ENCODE peak calls at places on chromosomes 11 and 22, in six cellular contexts. Y is GM12865, J is A673, V is Peyer's patch, R is ascending aorta, S is uterus. L is an unnamed sample.

GRCh38 chr11:131544591-131544990 is 174.2 kb downstream of the NTM start:
- DNase-seq in J (no peak), Y (no peak), V (no peak), R (no peak), S (no peak), L (no peak)

GRCh38 chr11:82009133-82009532 is 724.5 kb downstream of the FAM181B start:
- DNase-seq in R (no peak), S (no peak), Y (no peak), V (no peak), J (no peak), L (no peak)

GRCh38 chr11:124611016-124611571 is at the start of gene PANX3:
- DNase-seq in J (no peak), S (no peak), V (no peak), R (no peak), Y (no peak), L (no peak)

GRCh38 chr22:34914871-34915270 is 151.1 kb upstream of the ISX start:
- DNase-seq in V (no peak), Y (no peak), R (no peak), J (no peak), S (no peak), L (no peak)

GRCh38 chr11:35064114-35064800 is 74.7 kb upstream of the CD44 start:
- DNase-seq in R (no peak), S (no peak), V (no peak), Y (no peak), J (peak), L (no peak)

GRCh38 chr11:120149246-120149645 is 11.3 kb upstream of the TRIM29 start:
- DNase-seq in R (no peak), J (no peak), S (no peak), Y (no peak), V (no peak), L (no peak)

GRCh38 chr11:13328276-13328675 is 50.7 kb downstream of the BMAL1 start:
- DNase-seq in S (no peak), R (no peak), Y (no peak), J (no peak), V (no peak), L (no peak)

GRCh38 chr11:109275931-109276330 is 146.1 kb upstream of the C11orf87 start:
- DNase-seq in Y (no peak), R (no peak), V (no peak), S (no peak), J (no peak), L (no peak)

GRCh38 chr11:35487532-35488078 is 37.8 kb downstream of the PAMR1 start:
- DNase-seq in Y (no peak), S (peak), R (no peak), J (peak), V (no peak), L (peak)

GRCh38 chr22:47107431-47107830 is 345.0 kb downstream of the TBC1D22A start:
- DNase-seq in R (no peak), J (no peak), V (no peak), S (no peak), Y (no peak), L (peak)

GRCh38 chr11:29300441-29300840 is 716.4 kb downstream of the KCNA4 start:
- DNase-seq in Y (no peak), S (no peak), R (no peak), J (no peak), V (no peak), L (no peak)

GRCh38 chr11:59158206-59159068 is 13.5 kb upstream of the DTX4 start:
- DNase-seq in R (no peak), Y (peak), V (peak), S (peak), J (peak), L (no peak)

GRCh38 chr11:70203749-70204465 is 811 bp downstream of the FADD start:
- DNase-seq in S (peak), J (peak), R (peak), V (peak), Y (peak), L (peak)

GRCh38 chr11:88246680-88247079 is 71.4 kb upstream of the RAB38 start:
- DNase-seq in S (no peak), J (no peak), Y (no peak), R (no peak), V (no peak), L (peak)

GRCh38 chr11:95831198-95831883 is 41.0 kb downstream of the CEP57 start:
- DNase-seq in J (peak), S (no peak), R (no peak), V (no peak), Y (no peak), L (peak)

GRCh38 chr11:117930668-117931330 is 1.6 kb upstream of the TMPRSS13 start:
- DNase-seq in S (no peak), J (no peak), V (no peak), Y (peak), R (peak), L (no peak)

GRCh38 chr11:33682019-33682418 is 18.6 kb downstream of the C11orf91 start:
- DNase-seq in J (no peak), S (no peak), Y (no peak), R (no peak), V (no peak), L (no peak)

GRCh38 chr11:9385288-9385902 is 943 bp downstream of the IPO7 start:
- DNase-seq in V (peak), J (no peak), R (no peak), S (no peak), Y (peak), L (no peak)

GRCh38 chr22:21642584-21643448 is 714 bp downstream of the SDF2L1 start:
- DNase-seq in Y (peak), R (no peak), V (peak), J (peak), S (no peak), L (no peak)

GRCh38 chr11:71240865-71241691 is 11.3 kb downstream of the SHANK2 start:
- DNase-seq in R (peak), Y (peak), V (no peak), S (no peak), J (peak), L (peak)

GRCh38 chr11:94183886-94184264 is 55.2 kb downstream of the PANX1 start:
- DNase-seq in S (peak), V (peak), Y (peak), J (peak), R (peak), L (peak)

GRCh38 chr11:60948251-60948650 is 3.7 kb downstream of the SLC15A3 start:
- DNase-seq in R (no peak), J (no peak), Y (no peak), V (no peak), S (no peak), L (no peak)

GRCh38 chr22:29626497-29627195 is 23.2 kb downstream of the NF2 start:
- DNase-seq in V (no peak), J (no peak), R (no peak), S (no peak), Y (no peak), L (no peak)

GRCh38 chr11:107563702-107564101 is 1.8 kb downstream of the ALKBH8 start:
- DNase-seq in J (peak), S (peak), V (peak), R (no peak), Y (peak), L (no peak)

GRCh38 chr11:29272019-29272654 is 744.7 kb downstream of the KCNA4 start:
- DNase-seq in J (peak), R (no peak), Y (no peak), V (no peak), S (no peak), L (no peak)

GRCh38 chr11:118868659-118869058 is 15.0 kb upstream of the CXCR5 start:
- DNase-seq in R (no peak), V (no peak), J (no peak), S (no peak), Y (no peak), L (no peak)

GRCh38 chr11:62169448-62169847 is 20.6 kb upstream of the SCGB1D1 start:
- DNase-seq in J (no peak), V (no peak), R (no peak), Y (no peak), S (no peak), L (no peak)

GRCh38 chr11:60974726-60975125 is 3.2 kb downstream of the CD6 start:
- DNase-seq in S (no peak), V (no peak), Y (no peak), J (no peak), R (no peak), L (no peak)

GRCh38 chr11:104043678-104044239 is 7.3 kb downstream of the DDI1 start:
- DNase-seq in Y (no peak), S (no peak), V (no peak), R (no peak), J (no peak), L (no peak)

GRCh38 chr11:70400643-70401042 is 2.3 kb downstream of the CTTN start:
- DNase-seq in V (no peak), J (no peak), S (no peak), Y (no peak), R (no peak), L (no peak)

GRCh38 chr22:49517721-49518120 is 310.0 kb downstream of the BRD1 start:
- DNase-seq in R (peak), S (no peak), J (no peak), Y (no peak), V (no peak), L (no peak)

GRCh38 chr11:113730887-113731726 is 25.0 kb upstream of the TMPRSS5 start:
- DNase-seq in S (no peak), R (peak), V (no peak), J (peak), Y (peak), L (peak)

GRCh38 chr22:45343143-45343542 is 33.4 kb downstream of the FAM118A start:
- DNase-seq in V (no peak), S (no peak), R (no peak), J (no peak), Y (no peak), L (no peak)

GRCh38 chr22:45340323-45340722 is 30.6 kb downstream of the FAM118A start:
- DNase-seq in Y (no peak), J (no peak), V (no peak), S (no peak), R (no peak), L (no peak)

GRCh38 chr22:45338795-45339194 is 29.1 kb downstream of the FAM118A start:
- DNase-seq in J (no peak), R (no peak), S (no peak), Y (no peak), V (no peak), L (no peak)

GRCh38 chr22:45341503-45341902 is 31.8 kb downstream of the FAM118A start:
- DNase-seq in J (no peak), V (peak), S (no peak), R (no peak), Y (peak), L (no peak)

DNA sequence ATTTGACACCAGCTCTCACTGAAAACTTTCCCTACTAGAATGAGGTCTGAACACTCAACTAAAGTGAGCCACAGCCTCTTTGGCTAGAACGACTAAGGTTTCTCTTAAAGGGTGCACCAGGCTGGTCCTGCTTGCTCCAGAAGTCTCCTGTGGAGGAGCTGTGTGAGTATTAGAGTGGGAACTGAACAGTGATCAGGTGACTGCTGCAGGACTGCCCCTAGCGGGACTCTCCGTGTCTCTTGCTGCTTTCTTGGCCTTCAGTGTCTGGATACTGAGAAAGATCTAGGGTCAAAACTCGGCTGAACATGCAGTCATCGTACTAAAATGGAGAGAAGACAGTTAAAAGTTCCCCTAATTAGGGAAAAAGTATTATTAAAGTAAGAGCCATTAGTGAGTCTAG is 34.6 kb downstream of the FAM118A start:
- DNase-seq in V (no peak), S (no peak), Y (no peak), J (no peak), R (peak), L (peak)
- TF ChIP-seq CTCF in V (no peak), S (peak), Y (no peak), J (no peak), R (peak), L (peak)

DNA sequence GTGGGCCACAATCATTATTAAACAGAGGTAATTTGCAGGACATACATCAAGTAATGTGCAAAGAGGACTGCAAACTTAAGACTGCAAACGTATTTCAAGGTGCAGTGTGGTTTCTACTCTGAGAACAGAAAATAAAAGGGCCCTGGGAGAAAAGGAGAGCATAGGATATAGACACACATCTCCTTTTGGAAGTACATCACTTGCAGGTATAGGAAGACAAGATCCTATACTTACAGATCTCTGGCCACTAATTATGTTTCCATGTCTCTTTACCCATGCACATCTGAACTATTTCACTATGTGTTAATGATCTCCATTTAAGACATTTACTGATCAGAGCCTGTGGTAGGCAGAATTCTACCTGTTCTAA is 47.7 kb downstream of the PIWIL3 start:
- DNase-seq in J (no peak), S (no peak), V (no peak), R (no peak), Y (no peak), L (no peak)
- H3K4me3 ChIP-seq in J (no peak), S (no peak), V (no peak), R (no peak), Y (no peak), L (no peak)

GRCh38 chr22:38704568-38705234 is 1.0 kb upstream of the GTPBP1 start:
- DNase-seq in Y (no peak), S (no peak), J (peak), R (no peak), V (no peak), L (no peak)

GRCh38 chr22:38706101-38706884 is 549 bp downstream of the GTPBP1 start:
- DNase-seq in Y (peak), V (peak), J (peak), S (peak), R (no peak), L (no peak)

GRCh38 chr22:38706885-38707180 is 1.1 kb downstream of the GTPBP1 start:
- DNase-seq in Y (no peak), J (no peak), R (no peak), V (no peak), S (no peak), L (no peak)

GRCh38 chr22:38707346-38707745 is 1.6 kb downstream of the GTPBP1 start:
- DNase-seq in S (no peak), J (no peak), Y (peak), V (no peak), R (no peak), L (no peak)

DNA sequence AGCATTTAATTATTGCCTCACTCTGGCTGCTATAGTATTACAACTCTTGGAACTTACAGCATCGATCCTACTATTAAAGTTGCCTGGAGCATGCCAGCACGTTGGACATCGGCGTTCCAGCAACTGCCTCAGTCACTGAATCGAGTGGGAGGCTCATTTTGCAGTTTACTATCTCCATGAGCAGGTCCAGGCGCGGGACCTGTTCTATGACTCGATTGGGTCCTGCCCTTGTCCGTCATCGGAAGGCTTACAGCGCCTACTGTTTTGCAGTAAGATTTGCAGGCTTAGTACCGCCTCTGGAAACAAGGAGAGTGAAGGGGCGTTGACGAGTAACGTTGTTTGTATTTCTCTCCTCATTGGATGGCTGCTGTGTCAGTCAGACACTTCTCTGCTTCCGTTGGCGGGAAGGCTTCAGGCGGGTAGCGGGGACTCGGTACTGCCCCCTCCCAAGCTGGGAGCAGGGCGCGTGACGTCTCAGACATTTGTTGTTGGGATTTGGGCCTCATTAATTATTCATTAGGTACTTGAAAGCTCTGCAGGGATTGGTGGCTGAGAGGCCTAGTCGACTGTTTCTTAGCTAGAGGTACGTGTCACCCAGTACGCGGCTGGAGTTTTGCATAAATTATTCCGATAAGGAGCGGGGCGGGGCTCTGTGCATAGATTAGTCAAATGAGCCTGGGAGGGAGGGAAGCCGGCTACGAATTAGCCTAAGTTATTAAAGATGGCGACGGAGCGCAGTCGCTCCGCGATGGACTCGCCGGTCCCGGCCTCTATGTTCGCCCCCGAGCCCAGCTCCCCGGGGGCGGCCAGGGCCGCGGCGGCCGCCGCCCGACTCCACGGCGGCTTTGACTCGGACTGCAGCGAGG is at the start of gene GTPBP1:
- DNase-seq in V (peak), Y (peak), R (peak), J (peak), S (peak), L (peak)
- TF ChIP-seq CTCF in V (no peak), Y (no peak), R (no peak), J (no peak), S (peak), L (no peak)

DNA sequence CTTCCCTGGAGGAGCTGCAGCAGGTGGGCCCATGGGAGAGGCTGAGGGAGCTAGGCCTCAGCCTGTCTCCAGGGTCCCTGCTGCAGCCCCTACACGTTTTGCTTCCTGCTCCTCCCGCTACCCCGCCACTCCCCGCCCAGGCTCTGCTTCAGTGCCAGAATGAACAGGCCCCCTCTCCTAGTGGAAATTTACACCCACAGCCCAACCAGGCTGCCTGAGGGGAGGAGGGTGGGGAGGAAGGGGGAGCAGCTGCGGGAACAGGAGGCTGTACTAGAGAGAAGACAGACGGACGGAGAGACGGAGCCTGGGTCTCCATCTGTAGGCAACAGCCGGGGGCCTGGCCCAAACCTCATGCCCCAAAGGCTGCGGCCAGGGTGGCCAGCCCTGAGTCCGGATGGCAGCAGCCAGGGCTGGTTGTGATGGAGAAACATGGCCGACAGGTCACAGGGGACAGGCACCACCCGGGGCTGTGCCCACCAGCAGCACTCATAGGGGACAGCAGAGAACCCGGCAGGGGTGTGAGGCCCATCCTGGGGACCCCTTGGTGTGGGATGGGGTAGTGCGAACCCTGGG is 20.6 kb downstream of the FLRT1 start:
- DNase-seq in Y (no peak), V (no peak), R (no peak), S (no peak), J (peak), L (no peak)
- H3K4me3 ChIP-seq in Y (no peak), V (no peak), R (no peak), S (no peak), J (no peak), L (no peak)

GRCh38 chr11:133681901-133682300 is 149.6 kb upstream of the OPCML start:
- DNase-seq in S (no peak), V (no peak), Y (no peak), J (no peak), R (no peak), L (no peak)
- TF ChIP-seq CTCF in S (no peak), V (no peak), Y (no peak), J (no peak), R (no peak), L (no peak)

GRCh38 chr11:2901196-2901796 is 15.7 kb upstream of the CDKN1C start:
- DNase-seq in J (no peak), S (no peak), R (no peak), V (no peak), Y (no peak), L (no peak)

GRCh38 chr11:2901854-2902783 is 16.5 kb upstream of the CDKN1C start:
- DNase-seq in S (peak), Y (peak), R (peak), V (peak), J (peak), L (peak)

GRCh38 chr11:2904153-2905052 is 18.8 kb upstream of the CDKN1C start:
- DNase-seq in J (no peak), Y (no peak), V (no peak), R (no peak), S (no peak), L (no peak)

GRCh38 chr11:2903672-2904011 is 18.1 kb upstream of the CDKN1C start:
- DNase-seq in V (no peak), Y (no peak), R (no peak), S (no peak), J (no peak), L (no peak)

DNA sequence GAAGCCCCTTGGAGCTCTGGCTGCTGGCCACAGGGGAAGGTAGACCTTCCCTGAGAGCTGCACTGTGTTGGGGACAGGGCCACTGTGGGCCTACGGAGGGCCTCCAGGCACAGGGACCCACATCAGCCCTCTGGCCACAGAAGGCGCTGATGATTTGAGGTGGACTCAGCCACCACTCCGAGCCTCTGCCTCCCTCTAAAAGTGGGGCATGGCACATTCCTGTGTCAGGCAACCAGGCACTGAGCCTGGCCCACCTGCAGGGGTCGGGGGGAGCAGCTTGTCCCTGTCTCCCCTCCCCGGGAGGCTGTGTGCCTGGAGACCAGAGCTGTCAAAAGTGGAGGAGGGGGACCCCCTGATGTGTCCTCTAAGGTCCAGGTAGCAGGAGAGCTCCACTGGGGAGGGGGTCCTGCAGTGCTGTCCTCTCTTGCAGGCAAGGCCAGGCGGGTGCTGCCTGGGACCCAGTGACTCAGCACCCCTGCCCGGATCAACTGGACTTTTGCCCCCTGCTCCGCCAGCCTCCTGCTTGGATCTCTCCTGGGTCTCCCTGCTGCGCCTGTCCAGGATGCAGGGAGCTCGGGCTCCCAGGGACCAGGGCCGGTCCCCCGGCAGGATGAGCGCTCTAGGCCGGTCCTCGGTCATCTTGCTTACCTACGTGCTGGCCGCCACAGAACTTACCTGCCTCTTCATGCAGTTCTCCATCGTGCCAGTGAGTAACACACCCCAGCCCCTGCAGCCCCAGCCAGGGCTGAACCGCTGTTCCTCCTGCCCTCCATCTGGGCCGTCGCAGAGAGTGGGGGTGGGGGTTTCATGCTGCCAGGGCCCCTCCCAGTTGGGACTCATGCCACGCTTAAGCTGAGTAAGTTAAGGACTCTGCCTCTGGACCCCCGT is 17.5 kb upstream of the CDKN1C start:
- DNase-seq in R (no peak), V (no peak), S (no peak), Y (no peak), J (no peak), L (no peak)
- H3K4me3 ChIP-seq in R (peak), V (peak), S (peak), Y (peak), J (peak), L (peak)

L was measured in retinal pigment epithelial cell.